ENCODE peak calls at places on chromosome 20, in six cellular contexts. U, C, X, O, A and M are unnamed samples.

GRCh38 chr20:42475773-42476172 is 713.9 kb downstream of the PTPRT start:
- DNase-seq in U (no peak), C (no peak), X (no peak), A (no peak), O (no peak), M (no peak)

GRCh38 chr20:9206486-9206885 is 137.6 kb downstream of the PLCB4 start:
- DNase-seq in C (no peak), X (no peak), U (no peak), O (no peak), A (no peak), M (no peak)

GRCh38 chr20:7346562-7346961 is 579.1 kb downstream of the BMP2 start:
- DNase-seq in A (no peak), U (no peak), O (no peak), C (no peak), X (no peak), M (no peak)

GRCh38 chr20:53413188-53413631 is 180.4 kb downstream of the ZNF217 start:
- DNase-seq in C (no peak), O (peak), X (no peak), U (no peak), A (no peak), M (no peak)

GRCh38 chr20:35885212-35885611 is 69.1 kb downstream of the SCAND1 start:
- DNase-seq in O (no peak), U (no peak), A (no peak), C (no peak), X (no peak), M (no peak)

GRCh38 chr20:5548112-5548511 is 202.1 kb upstream of the SHLD1 start:
- DNase-seq in O (no peak), X (no peak), U (no peak), C (no peak), A (no peak), M (no peak)

GRCh38 chr20:20603339-20603990 is 109.0 kb downstream of the RALGAPA2 start:
- DNase-seq in C (no peak), O (no peak), U (no peak), X (no peak), A (no peak), M (no peak)

GRCh38 chr20:31560900-31561598 is 44.0 kb upstream of the ID1 start:
- DNase-seq in A (no peak), O (peak), C (no peak), U (no peak), X (no peak), M (peak)

GRCh38 chr20:40844285-40844684 is 155.2 kb upstream of the MAFB start:
- DNase-seq in C (no peak), X (no peak), U (no peak), O (no peak), A (no peak), M (no peak)

GRCh38 chr20:48965189-48965910 is 43.8 kb downstream of the ARFGEF2 start:
- DNase-seq in O (no peak), C (no peak), A (no peak), X (no peak), U (no peak), M (no peak)

GRCh38 chr20:41655966-41656685 is 37.9 kb upstream of the CHD6 start:
- DNase-seq in U (no peak), A (no peak), O (no peak), X (no peak), C (no peak), M (no peak)

GRCh38 chr20:43925215-43925614 is 10.6 kb downstream of the TOX2 start:
- DNase-seq in A (no peak), O (no peak), C (no peak), X (no peak), U (no peak), M (no peak)

GRCh38 chr20:25280574-25281535 is 33.0 kb downstream of the PYGB start:
- DNase-seq in O (peak), A (no peak), C (peak), X (peak), U (peak), M (peak)

GRCh38 chr20:42219005-42219404 is 600.8 kb upstream of the CHD6 start:
- DNase-seq in A (no peak), O (no peak), X (no peak), U (no peak), C (no peak), M (no peak)

GRCh38 chr20:47638851-47639250 is 137.2 kb downstream of the NCOA3 start:
- DNase-seq in A (no peak), U (no peak), C (no peak), X (no peak), O (no peak), M (no peak)

GRCh38 chr20:32828029-32828666 is 8.4 kb downstream of the MAPRE1 start:
- DNase-seq in X (no peak), A (no peak), C (no peak), O (no peak), U (no peak), M (no peak)

GRCh38 chr20:24389686-24390085 is 79.7 kb upstream of the SYNDIG1 start:
- DNase-seq in C (peak), O (no peak), X (no peak), U (no peak), A (peak), M (no peak)

GRCh38 chr20:13784893-13785715 is at the start of the genes ESF1 and NDUFAF5:
- DNase-seq in X (peak), A (peak), U (peak), O (peak), C (peak), M (peak)
- TF ChIP-seq CTCF in X (no peak), A (no peak), U (peak), O (no peak), C (no peak), M (no peak)

DNA sequence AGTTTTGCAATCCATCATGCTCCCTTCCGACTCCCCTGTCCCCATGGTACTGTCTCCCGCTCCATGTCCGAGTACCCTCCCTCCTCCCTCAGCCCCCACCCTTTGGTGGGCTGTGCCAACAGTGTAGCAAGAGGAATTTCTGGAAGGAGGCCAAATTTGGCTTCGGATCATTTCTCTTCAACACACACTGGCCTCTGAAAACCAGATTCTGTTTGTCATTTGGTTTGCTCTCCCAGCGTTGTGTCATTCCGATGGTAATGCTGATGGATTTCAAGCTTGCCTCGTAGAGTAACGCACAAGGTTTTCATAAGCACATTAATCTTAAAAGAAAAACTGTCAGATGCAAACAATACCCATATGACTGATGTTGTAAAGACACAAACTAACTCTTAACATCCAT is 22.9 kb upstream of the PAX1 start:
- DNase-seq in X (no peak), C (no peak), O (no peak), U (no peak), A (no peak), M (peak)
- H3K4me3 ChIP-seq in X (no peak), C (no peak), O (no peak), U (no peak), A (no peak), M (no peak)

GRCh38 chr20:63114006-63114692 is 101.8 kb downstream of the YTHDF1 start:
- DNase-seq in O (no peak), U (no peak), A (no peak), X (no peak), C (peak), M (no peak)
- TF ChIP-seq POLR2A in O (no peak), U (no peak), A (no peak), X (no peak), C (no peak), M (no peak)

DNA sequence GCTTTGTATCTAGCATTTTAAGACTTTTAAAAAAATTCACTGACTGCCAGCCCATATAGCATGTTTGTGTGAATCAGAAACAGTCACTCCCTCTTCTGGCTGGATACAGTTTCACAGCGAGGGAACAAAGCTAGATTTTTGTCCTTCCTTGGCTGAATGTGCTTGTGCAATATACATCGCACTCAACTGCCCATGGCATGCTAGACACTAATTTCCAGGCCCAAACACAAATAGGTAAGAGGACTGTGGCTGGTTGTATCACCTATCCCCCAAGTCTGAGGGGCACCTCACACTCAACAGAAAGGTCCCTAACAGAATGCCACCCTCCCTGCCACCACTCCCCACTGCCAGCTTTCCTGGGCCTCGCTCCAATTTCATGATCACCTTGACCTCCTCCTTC is 16.2 kb upstream of the BLCAP start:
- DNase-seq in C (no peak), O (no peak), X (peak), U (no peak), A (no peak), M (no peak)
- TF ChIP-seq CTCF in C (no peak), O (no peak), X (peak), U (no peak), A (no peak), M (no peak)

GRCh38 chr20:61816606-61817005 is 249.1 kb downstream of the TAF4 start:
- DNase-seq in A (no peak), C (peak), U (no peak), O (no peak), X (no peak), M (no peak)

GRCh38 chr20:61814726-61815125 is 251.0 kb downstream of the TAF4 start:
- DNase-seq in C (no peak), O (no peak), U (no peak), X (no peak), A (no peak), M (no peak)

GRCh38 chr20:61815176-61815575 is 250.5 kb downstream of the TAF4 start:
- DNase-seq in A (no peak), C (peak), X (no peak), U (no peak), O (no peak), M (no peak)

GRCh38 chr20:61817061-61817460 is 248.6 kb downstream of the TAF4 start:
- DNase-seq in U (no peak), X (no peak), O (no peak), C (peak), A (no peak), M (no peak)

GRCh38 chr20:61815678-61816077 is 250.0 kb downstream of the TAF4 start:
- DNase-seq in U (no peak), C (no peak), X (no peak), O (no peak), A (no peak), M (no peak)
- H3K4me3 ChIP-seq in U (no peak), C (no peak), X (no peak), O (no peak), A (no peak), M (no peak)

DNA sequence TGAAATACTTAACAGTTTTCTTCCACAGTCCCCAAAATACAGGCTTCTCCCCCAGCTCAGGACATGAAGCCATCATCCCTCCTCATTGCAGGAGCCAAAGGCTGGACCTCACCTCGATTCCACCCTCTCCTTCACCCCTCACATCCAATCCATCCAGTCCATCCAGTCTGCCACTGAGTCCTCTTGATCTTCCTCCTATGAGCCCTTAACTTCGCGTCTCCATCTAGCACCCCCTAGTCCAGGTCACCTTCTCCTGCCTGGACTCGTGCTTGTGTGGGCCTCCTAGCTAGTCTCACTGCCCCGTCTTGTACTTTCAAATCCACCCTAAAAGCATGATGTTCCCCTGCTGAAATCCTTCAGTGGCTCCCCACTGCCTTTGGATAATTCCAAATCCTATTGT is 3.3 kb downstream of the TRIB3 start:
- DNase-seq in O (no peak), A (no peak), C (no peak), X (no peak), U (no peak), M (no peak)
- TF ChIP-seq POLR2A in O (no peak), A (no peak), C (no peak), X (no peak), U (no peak), M (no peak)

DNA sequence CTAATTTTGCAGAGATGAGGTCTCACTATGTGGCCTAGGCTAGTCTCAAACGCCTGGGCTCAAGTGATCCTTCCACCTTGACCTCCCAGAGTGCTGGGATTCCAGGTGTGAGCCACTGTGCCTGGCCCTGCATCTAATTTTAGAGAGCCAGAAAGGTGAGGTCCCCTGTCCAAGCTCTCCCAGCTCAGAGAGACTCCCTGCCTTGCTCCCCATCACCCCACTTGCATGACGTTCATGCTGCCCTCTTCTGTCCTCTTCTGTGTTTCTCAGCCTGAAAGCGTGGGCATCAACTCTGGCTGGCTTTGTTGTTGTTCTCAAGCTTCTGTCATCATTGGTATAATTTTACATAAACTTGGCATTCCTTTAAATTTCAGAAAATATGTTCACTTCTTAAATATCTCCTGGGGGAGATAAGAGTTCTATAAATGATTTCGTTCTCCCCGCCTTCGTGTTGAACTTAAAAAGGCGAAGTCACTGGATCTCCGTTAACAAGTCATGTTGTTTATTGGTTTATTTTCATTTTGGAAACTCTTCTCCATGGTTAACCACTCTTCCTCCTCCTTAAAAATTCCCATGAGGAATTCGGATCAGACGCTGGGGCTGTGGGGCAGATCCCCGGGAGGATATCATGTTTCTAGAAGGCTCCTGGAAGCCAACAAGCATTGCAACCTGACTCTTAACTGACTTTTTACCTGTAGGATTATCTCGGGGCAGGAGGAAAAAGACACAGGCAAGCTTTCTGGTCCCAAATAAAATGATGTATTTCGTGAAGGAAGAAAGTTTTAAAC is 13.2 kb upstream of the PARD6B start:
- DNase-seq in O (no peak), X (no peak), U (no peak), A (no peak), C (no peak), M (peak)
- TF ChIP-seq CTCF in O (no peak), X (no peak), U (no peak), A (no peak), C (no peak), M (no peak)